ENCODE peak calls at places on chromosomes 12 and 14, in nine cellular contexts. Z, K, U, Q, O, X, F, H and C are unnamed samples.

GRCh38 chr12:72077111-72077820 is 138.6 kb downstream of the TPH2 start:
- DNase-seq in Z (no peak), K (no peak), U (no peak), Q (no peak), O (no peak), X (no peak), F (no peak), H (no peak), C (no peak)

GRCh38 chr12:53221203-53222076 is 10.6 kb downstream of the RARG start:
- DNase-seq in Z (peak; percentile 42), K (peak; percentile 41), U (peak; percentile 27), Q (no peak), O (peak; percentile 97), X (peak; percentile 62), F (peak; percentile 62), H (peak; percentile 68), C (peak; percentile 33)

GRCh38 chr14:102201369-102201748 is 61.7 kb downstream of the WDR20 start:
- DNase-seq in Z (no peak), K (no peak), U (no peak), Q (no peak), O (no peak), X (no peak), F (no peak), H (no peak), C (no peak)

GRCh38 chr14:20684662-20685456 is 499 bp downstream of the RNASE4 start:
- DNase-seq in Z (no peak), K (no peak), U (no peak), Q (no peak), O (peak; percentile 65), X (peak; percentile 43), F (no peak), H (peak; percentile 64), C (peak; percentile 16)

GRCh38 chr12:93989913-93990312 is 158.5 kb upstream of the PLXNC1 start:
- DNase-seq in Z (peak; percentile 9), K (no peak), U (no peak), Q (no peak), O (no peak), X (no peak), F (no peak), H (no peak), C (no peak)

GRCh38 chr14:71371711-71372396 is 464.6 kb downstream of the PCNX1 start:
- DNase-seq in Z (no peak), K (no peak), U (no peak), Q (no peak), O (peak; percentile 88), X (no peak), F (no peak), H (peak; percentile 64), C (no peak)

GRCh38 chr14:52348279-52348678 is 34.2 kb downstream of the PTGER2 start:
- DNase-seq in Z (no peak), K (no peak), U (no peak), Q (no peak), O (no peak), X (no peak), F (no peak), H (no peak), C (no peak)

GRCh38 chr12:2306012-2306411 is 253.2 kb downstream of the CACNA1C start:
- DNase-seq in Z (peak; percentile 99), K (no peak), U (peak; percentile 39), Q (no peak), O (no peak), X (no peak), F (no peak), H (no peak), C (no peak)

GRCh38 chr12:87995581-87996178 is 33.5 kb downstream of the C12orf50 start:
- DNase-seq in Z (peak; percentile 64), K (peak; percentile 18), U (peak; percentile 71), Q (peak; percentile 45), O (peak; percentile 46), X (peak; percentile 85), F (peak; percentile 51), H (peak; percentile 65), C (peak; percentile 80)

GRCh38 chr14:23294734-23295561 is 7.7 kb downstream of the PPP1R3E start:
- DNase-seq in Z (peak; percentile 68), K (peak; percentile 40), U (peak; percentile 76), Q (peak; percentile 70), O (no peak), X (peak; percentile 49), F (peak; percentile 65), H (peak; percentile 62), C (peak; percentile 70)

GRCh38 chr14:100754020-100754419 is 27.3 kb downstream of the DLK1 start:
- DNase-seq in Z (no peak), K (no peak), U (no peak), Q (no peak), O (no peak), X (no peak), F (no peak), H (no peak), C (no peak)

GRCh38 chr14:54392131-54392859 is 4.5 kb upstream of the CDKN3 start:
- DNase-seq in Z (no peak), K (no peak), U (no peak), Q (no peak), O (no peak), X (no peak), F (no peak), H (no peak), C (no peak)

GRCh38 chr12:53974084-53975018 is at the start of gene HOTAIR:
- DNase-seq in Z (peak; percentile 62), K (no peak), U (no peak), Q (peak; percentile 45), O (peak; percentile 97), X (no peak), F (no peak), H (peak; percentile 79), C (no peak)

GRCh38 chr12:93042283-93042682 is 113.2 kb upstream of the EEA1 start:
- DNase-seq in Z (no peak), K (no peak), U (no peak), Q (no peak), O (peak; percentile 19), X (no peak), F (no peak), H (no peak), C (no peak)

GRCh38 chr12:132550014-132550802 is 60.2 kb downstream of the LRCOL1 start:
- DNase-seq in Z (no peak), K (no peak), U (no peak), Q (no peak), O (no peak), X (no peak), F (no peak), H (no peak), C (no peak)

GRCh38 chr12:22105542-22105941 is 59.5 kb downstream of the CMAS start:
- DNase-seq in Z (no peak), K (no peak), U (no peak), Q (peak; percentile 52), O (no peak), X (no peak), F (no peak), H (no peak), C (no peak)

GRCh38 chr14:65286443-65286842 is 126.1 kb upstream of the FUT8 start:
- DNase-seq in Z (no peak), K (no peak), U (no peak), Q (no peak), O (no peak), X (peak; percentile 28), F (peak; percentile 72), H (peak; percentile 27), C (peak; percentile 26)

GRCh38 chr12:132589856-132590255 is 20.5 kb downstream of the LRCOL1 start:
- DNase-seq in Z (no peak), K (no peak), U (no peak), Q (no peak), O (no peak), X (no peak), F (no peak), H (no peak), C (no peak)